ENCODE peak calls at places on chromosome 2, in six cellular contexts. V is heart right ventricle; D is activated naive CD4-positive, alpha-beta T cell treated with anti-CD3 and anti-CD28 coated beads for 36 hours; R is NCI-H774; S is NCI-H1105; I is progenitor cell of endocrine pancreas. O is an unnamed sample.

GRCh38 chr2:40251146-40251545 is 200.7 kb downstream of the SLC8A1 start:
- DNase-seq in I (no peak), R (peak; percentile 91), S (peak; percentile 90), V (no peak), D (no peak), O (no peak)

GRCh38 chr2:233029321-233029720 is 3.2 kb upstream of the NEU2 start:
- DNase-seq in I (no peak), R (no peak), D (no peak), V (no peak), S (no peak), O (no peak)

GRCh38 chr2:193687195-193687594 is 1492.5 kb upstream of the TMEFF2 start:
- DNase-seq in R (no peak), I (no peak), D (no peak), S (no peak), V (no peak), O (no peak)

GRCh38 chr2:98541489-98541888 is 66.8 kb downstream of the COA5 start:
- DNase-seq in S (no peak), I (no peak), D (no peak), V (no peak), R (no peak), O (no peak)

GRCh38 chr2:167933097-167933814 is 314.1 kb downstream of the STK39 start:
- DNase-seq in V (no peak), I (no peak), R (no peak), S (no peak), D (no peak), O (no peak)

GRCh38 chr2:156001851-156002250 is 330.7 kb downstream of the NR4A2 start:
- DNase-seq in S (no peak), D (no peak), R (no peak), V (no peak), I (no peak), O (no peak)

GRCh38 chr2:199467462-199467822 is 9.7 kb upstream of the SATB2 start:
- DNase-seq in I (no peak), D (no peak), R (no peak), V (no peak), S (no peak), O (no peak)

GRCh38 chr2:238974061-238974460 is 126.2 kb downstream of the TWIST2 start:
- DNase-seq in V (no peak), I (no peak), S (no peak), D (no peak), R (no peak), O (no peak)

GRCh38 chr2:230905448-230906430 is 19.3 kb downstream of the GPR55 start:
- DNase-seq in I (no peak), V (no peak), D (peak; percentile 97), R (no peak), S (no peak), O (no peak)

GRCh38 chr2:74191596-74192380 is 6.6 kb upstream of the MTHFD2 start:
- DNase-seq in V (no peak), D (no peak), I (no peak), S (no peak), R (peak; percentile 37), O (no peak)

O was measured in naive B cell.